ENCODE peak calls at places on chromosomes 12 and 14, in nine cellular contexts. I, L, W, K, Z, A, E, R and S are unnamed samples.

GRCh38 chr12:42482820-42483533 is 106.6 kb downstream of the PRICKLE1 start:
- DNase-seq in I (no peak), L (no peak), W (peak; percentile 68), K (peak; percentile 68), Z (peak; percentile 75), A (peak; percentile 86), E (peak; percentile 71), R (peak; percentile 94), S (peak; percentile 84)

GRCh38 chr12:27967551-27968054 is 4.9 kb downstream of the PTHLH start:
- DNase-seq in I (no peak), L (no peak), W (no peak), K (peak; percentile 45), Z (no peak), A (no peak), E (peak; percentile 70), R (no peak), S (no peak)

GRCh38 chr12:17992002-17992656 is 97.9 kb downstream of the RERGL start:
- DNase-seq in I (no peak), L (no peak), W (peak; percentile 17), K (peak; percentile 64), Z (no peak), A (no peak), E (peak; percentile 67), R (peak; percentile 34), S (peak; percentile 34)

GRCh38 chr12:50545213-50545612 is 40.4 kb downstream of the DIP2B start:
- DNase-seq in I (no peak), L (no peak), W (no peak), K (no peak), Z (no peak), A (no peak), E (no peak), R (no peak), S (no peak)

GRCh38 chr12:131903270-131904255 is 9.1 kb downstream of the ULK1 start:
- DNase-seq in I (no peak), L (no peak), W (no peak), K (no peak), Z (no peak), A (no peak), E (no peak), R (no peak), S (no peak)

GRCh38 chr14:45716506-45716905 is 463.5 kb upstream of the MIS18BP1 start:
- DNase-seq in I (no peak), L (no peak), W (no peak), K (peak; percentile 7), Z (no peak), A (peak; percentile 36), E (peak; percentile 6), R (peak; percentile 17), S (no peak)

GRCh38 chr12:42382013-42382696 is 56.2 kb downstream of the PPHLN1 start:
- DNase-seq in I (no peak), L (no peak), W (no peak), K (peak; percentile 66), Z (no peak), A (no peak), E (no peak), R (no peak), S (no peak)

GRCh38 chr12:123006977-123007376 is 26.5 kb downstream of the ARL6IP4 start:
- DNase-seq in I (no peak), L (no peak), W (no peak), K (no peak), Z (no peak), A (no peak), E (no peak), R (no peak), S (no peak)

GRCh38 chr12:114655934-114656697 is 27.9 kb downstream of the TBX3 start:
- DNase-seq in I (no peak), L (no peak), W (no peak), K (peak; percentile 79), Z (no peak), A (no peak), E (no peak), R (no peak), S (no peak)

GRCh38 chr12:47818007-47818376 is 1.7 kb downstream of the HDAC7 start:
- DNase-seq in I (no peak), L (no peak), W (no peak), K (no peak), Z (no peak), A (no peak), E (no peak), R (no peak), S (no peak)

GRCh38 chr14:90553921-90554336 is 157.1 kb downstream of the CALM1 start:
- DNase-seq in I (no peak), L (no peak), W (no peak), K (no peak), Z (no peak), A (no peak), E (no peak), R (no peak), S (no peak)

GRCh38 chr12:116012757-116013156 is 264.7 kb downstream of the MED13L start:
- DNase-seq in I (no peak), L (no peak), W (no peak), K (no peak), Z (no peak), A (no peak), E (no peak), R (no peak), S (no peak)

GRCh38 chr12:49776413-49776812 is 35.1 kb downstream of the TMBIM6 start:
- DNase-seq in I (peak; percentile 68), L (peak; percentile 10), W (peak; percentile 75), K (peak; percentile 87), Z (peak; percentile 58), A (peak; percentile 88), E (peak; percentile 84), R (peak; percentile 73), S (peak; percentile 72)

GRCh38 chr12:49288412-49288853 is 6.5 kb upstream of the PRPH start:
- DNase-seq in I (no peak), L (no peak), W (peak; percentile 75), K (peak; percentile 69), Z (peak; percentile 56), A (peak; percentile 70), E (peak; percentile 70), R (peak; percentile 71), S (peak; percentile 76)

GRCh38 chr12:60333461-60333860 is 737.6 kb downstream of the SLC16A7 start:
- DNase-seq in I (no peak), L (no peak), W (no peak), K (peak; percentile 43), Z (no peak), A (no peak), E (peak; percentile 42), R (no peak), S (no peak)

GRCh38 chr12:28218875-28219274 is 28.6 kb downstream of the CCDC91 start:
- DNase-seq in I (no peak), L (no peak), W (no peak), K (no peak), Z (no peak), A (no peak), E (no peak), R (no peak), S (no peak)

GRCh38 chr14:36618641-36619040 is 36.2 kb upstream of the NKX2-8 start:
- DNase-seq in I (no peak), L (no peak), W (no peak), K (no peak), Z (no peak), A (no peak), E (no peak), R (no peak), S (no peak)

GRCh38 chr14:22505751-22506710 is 83.0 kb downstream of the DAD1 start:
- DNase-seq in I (no peak), L (no peak), W (no peak), K (no peak), Z (no peak), A (no peak), E (peak; percentile 2), R (no peak), S (no peak)

GRCh38 chr14:36319899-36320209 is 583 bp downstream of the MBIP start:
- DNase-seq in I (no peak), L (no peak), W (no peak), K (peak; percentile 42), Z (no peak), A (no peak), E (no peak), R (no peak), S (no peak)

GRCh38 chr14:46782281-46782680 is 130.7 kb upstream of the RPL10L start:
- DNase-seq in I (no peak), L (no peak), W (no peak), K (no peak), Z (no peak), A (no peak), E (no peak), R (no peak), S (no peak)

GRCh38 chr12:95838125-95838524 is 20.6 kb upstream of the SNRPF start:
- DNase-seq in I (no peak), L (no peak), W (no peak), K (peak; percentile 55), Z (peak; percentile 76), A (no peak), E (peak; percentile 75), R (no peak), S (no peak)

GRCh38 chr14:77660754-77661153 is 44.3 kb upstream of the SPTLC2 start:
- DNase-seq in I (no peak), L (no peak), W (no peak), K (no peak), Z (no peak), A (no peak), E (no peak), R (no peak), S (no peak)

GRCh38 chr12:27865421-27865820 is 85.4 kb upstream of the MANSC4 start:
- DNase-seq in I (no peak), L (no peak), W (no peak), K (peak; percentile 93), Z (no peak), A (no peak), E (peak; percentile 70), R (no peak), S (no peak)

GRCh38 chr12:6833189-6833890 is 5.1 kb downstream of the P3H3 start:
- DNase-seq in I (no peak), L (no peak), W (no peak), K (no peak), Z (no peak), A (no peak), E (no peak), R (no peak), S (no peak)

GRCh38 chr14:105335735-105336476 is 21.4 kb downstream of the PACS2 start:
- DNase-seq in I (no peak), L (no peak), W (no peak), K (no peak), Z (no peak), A (no peak), E (no peak), R (peak; percentile 58), S (no peak)

GRCh38 chr12:13534645-13535398 is 338.3 kb downstream of the EMP1 start:
- DNase-seq in I (peak; percentile 66), L (no peak), W (peak; percentile 73), K (peak; percentile 61), Z (peak; percentile 79), A (peak; percentile 94), E (peak; percentile 75), R (peak; percentile 96), S (peak; percentile 97)

GRCh38 chr14:23056956-23057756 is at the start of gene CDH24:
- DNase-seq in I (no peak), L (no peak), W (peak; percentile 77), K (peak; percentile 50), Z (peak; percentile 85), A (peak; percentile 65), E (peak; percentile 84), R (peak; percentile 86), S (peak; percentile 80)

GRCh38 chr12:24997970-24998582 is 49.2 kb upstream of the BCAT1 start:
- DNase-seq in I (no peak), L (no peak), W (no peak), K (peak; percentile 78), Z (no peak), A (no peak), E (peak; percentile 45), R (no peak), S (no peak)

GRCh38 chr14:102729268-102729667 is 48.0 kb upstream of the TRAF3 start:
- DNase-seq in I (no peak), L (no peak), W (no peak), K (no peak), Z (no peak), A (no peak), E (no peak), R (no peak), S (no peak)

GRCh38 chr14:100858838-100859220 is 32.9 kb downstream of the MEG3 start:
- DNase-seq in I (no peak), L (no peak), W (no peak), K (no peak), Z (no peak), A (no peak), E (no peak), R (no peak), S (no peak)